ENCODE peak calls at places on chromosomes 1 and 21, in six cellular contexts. One of them, this sample, is unnamed.
A peak's percentile ranks its signal among the peaks of the same experiment; 100 is the strongest.

GRCh38 chr1:23645338-23645737 is 46.3 kb upstream of the RPL11 start:
- DNase-seq in activated naive CD4-positive, alpha-beta T cell treated with Interleukin-2 at 50 U/mL for 16 hours: no peak
- DNase-seq in sciatic nerve: no peak
- DNase-seq in fibroblast of lung: no peak
- DNase-seq in amygdala: no peak
- DNase-seq in naive B cell: no peak
- DNase-seq in this sample: no peak

GRCh38 chr1:8663915-8664331 is 153.5 kb downstream of the RERE start:
- DNase-seq in fibroblast of lung: no peak
- DNase-seq in naive B cell: peak; percentile 41
- DNase-seq in sciatic nerve: no peak
- DNase-seq in amygdala: no peak
- DNase-seq in activated naive CD4-positive, alpha-beta T cell treated with Interleukin-2 at 50 U/mL for 16 hours: no peak
- DNase-seq in this sample: no peak

GRCh38 chr1:70150444-70150843 is 54.9 kb downstream of the LRRC40 start:
- DNase-seq in naive B cell: no peak
- DNase-seq in amygdala: no peak
- DNase-seq in sciatic nerve: no peak
- DNase-seq in fibroblast of lung: no peak
- DNase-seq in activated naive CD4-positive, alpha-beta T cell treated with Interleukin-2 at 50 U/mL for 16 hours: no peak
- DNase-seq in this sample: no peak

GRCh38 chr21:31875424-31876097 is 2.7 kb downstream of the HUNK start:
- DNase-seq in sciatic nerve: no peak
- DNase-seq in naive B cell: no peak
- DNase-seq in activated naive CD4-positive, alpha-beta T cell treated with Interleukin-2 at 50 U/mL for 16 hours: no peak
- DNase-seq in fibroblast of lung: no peak
- DNase-seq in amygdala: no peak
- DNase-seq in this sample: no peak

GRCh38 chr1:226549094-226549936 is 751 bp downstream of the STUM start:
- DNase-seq in amygdala: no peak
- DNase-seq in fibroblast of lung: no peak
- DNase-seq in naive B cell: peak; percentile 20
- DNase-seq in activated naive CD4-positive, alpha-beta T cell treated with Interleukin-2 at 50 U/mL for 16 hours: peak; percentile 5
- DNase-seq in sciatic nerve: peak; percentile 63
- DNase-seq in this sample: no peak

GRCh38 chr1:59972216-59972924 is 45.8 kb upstream of the CYP2J2 start:
- DNase-seq in fibroblast of lung: peak; percentile 27
- DNase-seq in sciatic nerve: no peak
- DNase-seq in naive B cell: no peak
- DNase-seq in activated naive CD4-positive, alpha-beta T cell treated with Interleukin-2 at 50 U/mL for 16 hours: no peak
- DNase-seq in amygdala: peak; percentile 10
- DNase-seq in this sample: peak; percentile 11

GRCh38 chr1:115112496-115113375 is 23.4 kb upstream of the TSPAN2 start:
- DNase-seq in fibroblast of lung: no peak
- DNase-seq in activated naive CD4-positive, alpha-beta T cell treated with Interleukin-2 at 50 U/mL for 16 hours: peak; percentile 58
- DNase-seq in naive B cell: peak; percentile 37
- DNase-seq in amygdala: no peak
- DNase-seq in sciatic nerve: peak; percentile 67
- DNase-seq in this sample: peak; percentile 41

GRCh38 chr1:30748098-30748698 is 9.4 kb downstream of the LAPTM5 start:
- DNase-seq in sciatic nerve: no peak
- DNase-seq in activated naive CD4-positive, alpha-beta T cell treated with Interleukin-2 at 50 U/mL for 16 hours: no peak
- DNase-seq in fibroblast of lung: no peak
- DNase-seq in amygdala: no peak
- DNase-seq in naive B cell: peak; percentile 15
- DNase-seq in this sample: no peak

GRCh38 chr21:31573217-31573616 is 86.3 kb upstream of the SOD1 start:
- DNase-seq in activated naive CD4-positive, alpha-beta T cell treated with Interleukin-2 at 50 U/mL for 16 hours: no peak
- DNase-seq in fibroblast of lung: no peak
- DNase-seq in sciatic nerve: no peak
- DNase-seq in amygdala: no peak
- DNase-seq in naive B cell: no peak
- DNase-seq in this sample: no peak

GRCh38 chr1:125087247-125087646 is 3902.5 kb downstream of the SRGAP2C start:
- DNase-seq in sciatic nerve: peak; percentile 47
- DNase-seq in amygdala: no peak
- DNase-seq in activated naive CD4-positive, alpha-beta T cell treated with Interleukin-2 at 50 U/mL for 16 hours: no peak
- DNase-seq in fibroblast of lung: no peak
- DNase-seq in naive B cell: no peak
- DNase-seq in this sample: no peak

GRCh38 chr1:179883739-179884138 is 1.7 kb downstream of the TOR1AIP1 start:
- DNase-seq in naive B cell: peak; percentile 50
- DNase-seq in sciatic nerve: no peak
- DNase-seq in fibroblast of lung: peak; percentile 66
- DNase-seq in activated naive CD4-positive, alpha-beta T cell treated with Interleukin-2 at 50 U/mL for 16 hours: peak; percentile 61
- DNase-seq in amygdala: no peak
- DNase-seq in this sample: no peak

GRCh38 chr1:21242846-21243245 is 47.4 kb downstream of the ECE1 start:
- DNase-seq in sciatic nerve: no peak
- DNase-seq in fibroblast of lung: no peak
- DNase-seq in activated naive CD4-positive, alpha-beta T cell treated with Interleukin-2 at 50 U/mL for 16 hours: no peak
- DNase-seq in naive B cell: no peak
- DNase-seq in amygdala: no peak
- DNase-seq in this sample: no peak

GRCh38 chr21:35989185-35989735 is 71.1 kb downstream of the SETD4 start:
- DNase-seq in amygdala: no peak
- DNase-seq in activated naive CD4-positive, alpha-beta T cell treated with Interleukin-2 at 50 U/mL for 16 hours: no peak
- DNase-seq in naive B cell: no peak
- DNase-seq in fibroblast of lung: peak; percentile 7
- DNase-seq in sciatic nerve: peak; percentile 73
- DNase-seq in this sample: no peak

GRCh38 chr1:167819849-167820683 is 93.9 kb downstream of the ADCY10 start:
- DNase-seq in fibroblast of lung: peak; percentile 96
- DNase-seq in activated naive CD4-positive, alpha-beta T cell treated with Interleukin-2 at 50 U/mL for 16 hours: peak; percentile 13
- DNase-seq in sciatic nerve: peak; percentile 80
- DNase-seq in amygdala: no peak
- DNase-seq in naive B cell: no peak
- DNase-seq in this sample: no peak

GRCh38 chr1:204359474-204360255 is at the start of gene PLEKHA6:
- DNase-seq in sciatic nerve: no peak
- DNase-seq in amygdala: peak; percentile 85
- DNase-seq in activated naive CD4-positive, alpha-beta T cell treated with Interleukin-2 at 50 U/mL for 16 hours: no peak
- DNase-seq in fibroblast of lung: peak; percentile 33
- DNase-seq in naive B cell: no peak
- DNase-seq in this sample: peak; percentile 71

GRCh38 chr21:36257657-36258056 is 62.3 kb upstream of the MORC3 start:
- DNase-seq in sciatic nerve: no peak
- DNase-seq in naive B cell: no peak
- DNase-seq in activated naive CD4-positive, alpha-beta T cell treated with Interleukin-2 at 50 U/mL for 16 hours: no peak
- DNase-seq in fibroblast of lung: no peak
- DNase-seq in amygdala: no peak
- DNase-seq in this sample: no peak

GRCh38 chr1:224500802-224501201 is 66.2 kb upstream of the WDR26 start:
- DNase-seq in amygdala: no peak
- DNase-seq in fibroblast of lung: no peak
- DNase-seq in sciatic nerve: no peak
- DNase-seq in naive B cell: no peak
- DNase-seq in activated naive CD4-positive, alpha-beta T cell treated with Interleukin-2 at 50 U/mL for 16 hours: no peak
- DNase-seq in this sample: no peak

GRCh38 chr1:20551945-20552727 is at the start of gene FAM43B:
- DNase-seq in sciatic nerve: no peak
- DNase-seq in activated naive CD4-positive, alpha-beta T cell treated with Interleukin-2 at 50 U/mL for 16 hours: no peak
- DNase-seq in fibroblast of lung: peak; percentile 58
- DNase-seq in naive B cell: no peak
- DNase-seq in amygdala: peak; percentile 26
- DNase-seq in this sample: peak; percentile 84

GRCh38 chr1:113456967-113457366 is 66.7 kb downstream of the MAGI3 start:
- DNase-seq in amygdala: no peak
- DNase-seq in sciatic nerve: no peak
- DNase-seq in activated naive CD4-positive, alpha-beta T cell treated with Interleukin-2 at 50 U/mL for 16 hours: no peak
- DNase-seq in fibroblast of lung: peak; percentile 98
- DNase-seq in naive B cell: no peak
- DNase-seq in this sample: no peak

GRCh38 chr1:201739492-201740085 is 89.4 kb upstream of the IPO9 start:
- DNase-seq in naive B cell: peak; percentile 56
- DNase-seq in fibroblast of lung: no peak
- DNase-seq in sciatic nerve: no peak
- DNase-seq in activated naive CD4-positive, alpha-beta T cell treated with Interleukin-2 at 50 U/mL for 16 hours: peak; percentile 61
- DNase-seq in amygdala: no peak
- DNase-seq in this sample: peak; percentile 48

GRCh38 chr1:167373398-167373797 is 144.9 kb downstream of the CD247 start:
- DNase-seq in amygdala: no peak
- DNase-seq in sciatic nerve: no peak
- DNase-seq in activated naive CD4-positive, alpha-beta T cell treated with Interleukin-2 at 50 U/mL for 16 hours: no peak
- DNase-seq in fibroblast of lung: peak; percentile 53
- DNase-seq in naive B cell: no peak
- DNase-seq in this sample: no peak

GRCh38 chr1:147223740-147224615 is 1.2 kb downstream of the FMO5 start:
- DNase-seq in sciatic nerve: no peak
- DNase-seq in activated naive CD4-positive, alpha-beta T cell treated with Interleukin-2 at 50 U/mL for 16 hours: no peak
- DNase-seq in amygdala: no peak
- DNase-seq in naive B cell: no peak
- DNase-seq in fibroblast of lung: no peak
- DNase-seq in this sample: no peak

GRCh38 chr1:200374569-200375312 is 35.1 kb downstream of the ZNF281 start:
- DNase-seq in activated naive CD4-positive, alpha-beta T cell treated with Interleukin-2 at 50 U/mL for 16 hours: no peak
- DNase-seq in amygdala: no peak
- DNase-seq in fibroblast of lung: peak; percentile 70
- DNase-seq in sciatic nerve: no peak
- DNase-seq in naive B cell: no peak
- DNase-seq in this sample: no peak

GRCh38 chr1:20837554-20838192 is 50.6 kb upstream of the HP1BP3 start:
- DNase-seq in activated naive CD4-positive, alpha-beta T cell treated with Interleukin-2 at 50 U/mL for 16 hours: no peak
- DNase-seq in naive B cell: no peak
- DNase-seq in sciatic nerve: no peak
- DNase-seq in amygdala: no peak
- DNase-seq in fibroblast of lung: no peak
- DNase-seq in this sample: no peak

GRCh38 chr1:150371110-150371509 is 7.2 kb downstream of the RPRD2 start:
- DNase-seq in naive B cell: no peak
- DNase-seq in amygdala: no peak
- DNase-seq in activated naive CD4-positive, alpha-beta T cell treated with Interleukin-2 at 50 U/mL for 16 hours: no peak
- DNase-seq in fibroblast of lung: no peak
- DNase-seq in sciatic nerve: no peak
- DNase-seq in this sample: no peak

GRCh38 chr1:31354266-31354665 is 18.6 kb downstream of the FABP3 start:
- DNase-seq in activated naive CD4-positive, alpha-beta T cell treated with Interleukin-2 at 50 U/mL for 16 hours: no peak
- DNase-seq in fibroblast of lung: peak; percentile 21
- DNase-seq in amygdala: no peak
- DNase-seq in naive B cell: no peak
- DNase-seq in sciatic nerve: no peak
- DNase-seq in this sample: no peak

GRCh38 chr1:231949277-231950122 is 322.9 kb downstream of the DISC1 start:
- DNase-seq in naive B cell: no peak
- DNase-seq in sciatic nerve: peak; percentile 63
- DNase-seq in amygdala: no peak
- DNase-seq in fibroblast of lung: no peak
- DNase-seq in activated naive CD4-positive, alpha-beta T cell treated with Interleukin-2 at 50 U/mL for 16 hours: no peak
- DNase-seq in this sample: no peak

GRCh38 chr1:150537732-150538684 is 11.2 kb upstream of the ADAMTSL4 start:
- DNase-seq in amygdala: no peak
- DNase-seq in sciatic nerve: no peak
- DNase-seq in fibroblast of lung: peak; percentile 92
- DNase-seq in naive B cell: no peak
- DNase-seq in activated naive CD4-positive, alpha-beta T cell treated with Interleukin-2 at 50 U/mL for 16 hours: no peak
- DNase-seq in this sample: no peak

GRCh38 chr1:155978325-155978972 is at the start of gene ARHGEF2:
- DNase-seq in activated naive CD4-positive, alpha-beta T cell treated with Interleukin-2 at 50 U/mL for 16 hours: peak; percentile 78
- DNase-seq in naive B cell: peak; percentile 85
- DNase-seq in fibroblast of lung: peak; percentile 76
- DNase-seq in amygdala: peak; percentile 47
- DNase-seq in sciatic nerve: peak; percentile 89
- DNase-seq in this sample: no peak

GRCh38 chr1:167937709-167938010 is 788 bp upstream of the MPC2 start:
- DNase-seq in amygdala: no peak
- DNase-seq in sciatic nerve: no peak
- DNase-seq in naive B cell: no peak
- DNase-seq in activated naive CD4-positive, alpha-beta T cell treated with Interleukin-2 at 50 U/mL for 16 hours: no peak
- DNase-seq in fibroblast of lung: no peak
- DNase-seq in this sample: no peak

GRCh38 chr1:156366832-156367231 is 2.2 kb upstream of the RHBG start:
- DNase-seq in activated naive CD4-positive, alpha-beta T cell treated with Interleukin-2 at 50 U/mL for 16 hours: no peak
- DNase-seq in sciatic nerve: no peak
- DNase-seq in fibroblast of lung: no peak
- DNase-seq in naive B cell: no peak
- DNase-seq in amygdala: no peak
- DNase-seq in this sample: no peak

GRCh38 chr1:107679518-107679917 is 285.5 kb downstream of the VAV3 start:
- DNase-seq in sciatic nerve: no peak
- DNase-seq in amygdala: no peak
- DNase-seq in naive B cell: no peak
- DNase-seq in fibroblast of lung: no peak
- DNase-seq in activated naive CD4-positive, alpha-beta T cell treated with Interleukin-2 at 50 U/mL for 16 hours: no peak
- DNase-seq in this sample: no peak

GRCh38 chr1:94753171-94753972 is 66.8 kb upstream of the SLC44A3 start:
- DNase-seq in fibroblast of lung: peak; percentile 36
- DNase-seq in activated naive CD4-positive, alpha-beta T cell treated with Interleukin-2 at 50 U/mL for 16 hours: no peak
- DNase-seq in naive B cell: no peak
- DNase-seq in amygdala: no peak
- DNase-seq in sciatic nerve: no peak
- DNase-seq in this sample: no peak

GRCh38 chr1:226903819-226904710 is 33.6 kb downstream of the PSEN2 start:
- DNase-seq in sciatic nerve: peak; percentile 74
- DNase-seq in amygdala: peak; percentile 51
- DNase-seq in fibroblast of lung: peak; percentile 65
- DNase-seq in activated naive CD4-positive, alpha-beta T cell treated with Interleukin-2 at 50 U/mL for 16 hours: no peak
- DNase-seq in naive B cell: no peak
- DNase-seq in this sample: no peak

GRCh38 chr1:99326215-99326949 is 62.1 kb downstream of the PLPPR4 start:
- DNase-seq in sciatic nerve: no peak
- DNase-seq in amygdala: no peak
- DNase-seq in naive B cell: no peak
- DNase-seq in fibroblast of lung: no peak
- DNase-seq in activated naive CD4-positive, alpha-beta T cell treated with Interleukin-2 at 50 U/mL for 16 hours: no peak
- DNase-seq in this sample: no peak

GRCh38 chr1:220307528-220308100 is 35.4 kb upstream of the RAB3GAP2 start:
- DNase-seq in amygdala: no peak
- DNase-seq in fibroblast of lung: no peak
- DNase-seq in naive B cell: no peak
- DNase-seq in activated naive CD4-positive, alpha-beta T cell treated with Interleukin-2 at 50 U/mL for 16 hours: no peak
- DNase-seq in sciatic nerve: no peak
- DNase-seq in this sample: no peak

This sample was measured in hypothalamus.